ENCODE peak calls at places on chromosomes 12 and 14, in five cellular contexts. One of them, this sample, is unnamed.

GRCh38 chr12:80116735-80117134 is 17.4 kb downstream of the OTOGL start:
- DNase-seq in astrocyte: no peak
- DNase-seq in activated T-cell treated with anti-CD3 and anti-CD28 coated beads for 1 hour: no peak
- DNase-seq in T-cell: no peak
- DNase-seq in effector memory CD4-positive, alpha-beta T cell: no peak
- DNase-seq in this sample: no peak

GRCh38 chr12:120262852-120263724 is 2.4 kb downstream of the PXN start:
- DNase-seq in T-cell: no peak
- DNase-seq in effector memory CD4-positive, alpha-beta T cell: no peak
- DNase-seq in activated T-cell treated with anti-CD3 and anti-CD28 coated beads for 1 hour: no peak
- DNase-seq in astrocyte: no peak
- DNase-seq in this sample: no peak

GRCh38 chr12:1179128-1179527 is 188.1 kb downstream of the ERC1 start:
- DNase-seq in astrocyte: no peak
- DNase-seq in T-cell: no peak
- DNase-seq in activated T-cell treated with anti-CD3 and anti-CD28 coated beads for 1 hour: no peak
- DNase-seq in effector memory CD4-positive, alpha-beta T cell: no peak
- DNase-seq in this sample: no peak

GRCh38 chr12:42588981-42589464 is 523 bp downstream of the PRICKLE1 start:
- DNase-seq in astrocyte: no peak
- DNase-seq in T-cell: no peak
- DNase-seq in activated T-cell treated with anti-CD3 and anti-CD28 coated beads for 1 hour: no peak
- DNase-seq in effector memory CD4-positive, alpha-beta T cell: no peak
- DNase-seq in this sample: no peak

GRCh38 chr12:93740721-93741120 is 63.5 kb downstream of the CRADD start:
- DNase-seq in T-cell: no peak
- DNase-seq in astrocyte: no peak
- DNase-seq in activated T-cell treated with anti-CD3 and anti-CD28 coated beads for 1 hour: no peak
- DNase-seq in effector memory CD4-positive, alpha-beta T cell: no peak
- DNase-seq in this sample: peak; percentile 53

GRCh38 chr14:101118746-101119610 is 215.5 kb upstream of the RTL1 start:
- DNase-seq in effector memory CD4-positive, alpha-beta T cell: no peak
- DNase-seq in T-cell: no peak
- DNase-seq in activated T-cell treated with anti-CD3 and anti-CD28 coated beads for 1 hour: no peak
- DNase-seq in astrocyte: no peak
- DNase-seq in this sample: no peak

GRCh38 chr14:24673534-24674203 is 39.7 kb upstream of the GZMB start:
- DNase-seq in T-cell: peak; percentile 51
- DNase-seq in activated T-cell treated with anti-CD3 and anti-CD28 coated beads for 1 hour: no peak
- DNase-seq in astrocyte: no peak
- DNase-seq in effector memory CD4-positive, alpha-beta T cell: peak; percentile 55
- DNase-seq in this sample: peak; percentile 50

GRCh38 chr14:27366596-27366995 is 768.8 kb upstream of the NOVA1 start:
- DNase-seq in T-cell: no peak
- DNase-seq in astrocyte: peak; percentile 24
- DNase-seq in activated T-cell treated with anti-CD3 and anti-CD28 coated beads for 1 hour: no peak
- DNase-seq in effector memory CD4-positive, alpha-beta T cell: no peak
- DNase-seq in this sample: no peak

GRCh38 chr12:128930591-128930990 is 77.3 kb downstream of the GLT1D1 start:
- DNase-seq in astrocyte: no peak
- DNase-seq in effector memory CD4-positive, alpha-beta T cell: no peak
- DNase-seq in activated T-cell treated with anti-CD3 and anti-CD28 coated beads for 1 hour: no peak
- DNase-seq in T-cell: no peak
- DNase-seq in this sample: no peak

GRCh38 chr12:18436163-18436562 is 174.8 kb downstream of the PIK3C2G start:
- DNase-seq in activated T-cell treated with anti-CD3 and anti-CD28 coated beads for 1 hour: no peak
- DNase-seq in effector memory CD4-positive, alpha-beta T cell: no peak
- DNase-seq in astrocyte: peak; percentile 4
- DNase-seq in T-cell: no peak
- DNase-seq in this sample: no peak

GRCh38 chr12:7079826-7080125 is 12.5 kb downstream of the C1R start:
- DNase-seq in astrocyte: peak; percentile 40
- DNase-seq in activated T-cell treated with anti-CD3 and anti-CD28 coated beads for 1 hour: no peak
- DNase-seq in T-cell: no peak
- DNase-seq in effector memory CD4-positive, alpha-beta T cell: no peak
- DNase-seq in this sample: no peak

GRCh38 chr14:46580941-46581671 is 70.5 kb downstream of the RPL10L start:
- DNase-seq in T-cell: no peak
- DNase-seq in effector memory CD4-positive, alpha-beta T cell: no peak
- DNase-seq in astrocyte: peak; percentile 33
- DNase-seq in activated T-cell treated with anti-CD3 and anti-CD28 coated beads for 1 hour: no peak
- DNase-seq in this sample: peak; percentile 3

GRCh38 chr12:56437430-56438176 is 11.6 kb downstream of the TIMELESS start:
- DNase-seq in effector memory CD4-positive, alpha-beta T cell: no peak
- DNase-seq in astrocyte: no peak
- DNase-seq in T-cell: no peak
- DNase-seq in activated T-cell treated with anti-CD3 and anti-CD28 coated beads for 1 hour: no peak
- DNase-seq in this sample: no peak

GRCh38 chr12:32860182-32860581 is 36.4 kb downstream of the PKP2 start:
- DNase-seq in activated T-cell treated with anti-CD3 and anti-CD28 coated beads for 1 hour: no peak
- DNase-seq in T-cell: no peak
- DNase-seq in effector memory CD4-positive, alpha-beta T cell: no peak
- DNase-seq in astrocyte: peak; percentile 35
- DNase-seq in this sample: no peak

GRCh38 chr14:67964391-67964812 is 144.8 kb downstream of the RAD51B start:
- DNase-seq in effector memory CD4-positive, alpha-beta T cell: no peak
- DNase-seq in activated T-cell treated with anti-CD3 and anti-CD28 coated beads for 1 hour: no peak
- DNase-seq in astrocyte: no peak
- DNase-seq in T-cell: no peak
- DNase-seq in this sample: no peak

GRCh38 chr12:42981379-42981778 is 391.8 kb upstream of the PRICKLE1 start:
- DNase-seq in effector memory CD4-positive, alpha-beta T cell: no peak
- DNase-seq in astrocyte: peak; percentile 86
- DNase-seq in T-cell: no peak
- DNase-seq in activated T-cell treated with anti-CD3 and anti-CD28 coated beads for 1 hour: no peak
- DNase-seq in this sample: no peak

GRCh38 chr14:103984196-103984595 is 41.9 kb upstream of the RD3L start:
- DNase-seq in activated T-cell treated with anti-CD3 and anti-CD28 coated beads for 1 hour: no peak
- DNase-seq in T-cell: no peak
- DNase-seq in astrocyte: no peak
- DNase-seq in effector memory CD4-positive, alpha-beta T cell: no peak
- DNase-seq in this sample: no peak

GRCh38 chr14:68796418-68797101 is 3.7 kb upstream of the ZFP36L1 start:
- DNase-seq in T-cell: no peak
- DNase-seq in activated T-cell treated with anti-CD3 and anti-CD28 coated beads for 1 hour: no peak
- DNase-seq in astrocyte: no peak
- DNase-seq in effector memory CD4-positive, alpha-beta T cell: no peak
- DNase-seq in this sample: no peak

GRCh38 chr14:100670017-100670974 is 56.4 kb upstream of the DLK1 start:
- DNase-seq in activated T-cell treated with anti-CD3 and anti-CD28 coated beads for 1 hour: no peak
- DNase-seq in effector memory CD4-positive, alpha-beta T cell: no peak
- DNase-seq in T-cell: no peak
- DNase-seq in astrocyte: no peak
- DNase-seq in this sample: no peak

GRCh38 chr12:54358945-54359761 is 5.1 kb downstream of the GPR84 start:
- DNase-seq in astrocyte: peak; percentile 100
- DNase-seq in effector memory CD4-positive, alpha-beta T cell: peak; percentile 95
- DNase-seq in T-cell: peak; percentile 84
- DNase-seq in activated T-cell treated with anti-CD3 and anti-CD28 coated beads for 1 hour: peak; percentile 86
- DNase-seq in this sample: peak; percentile 61

GRCh38 chr12:103851127-103851526 is 10.1 kb upstream of the NT5DC3 start:
- DNase-seq in astrocyte: peak; percentile 72
- DNase-seq in activated T-cell treated with anti-CD3 and anti-CD28 coated beads for 1 hour: no peak
- DNase-seq in T-cell: no peak
- DNase-seq in effector memory CD4-positive, alpha-beta T cell: no peak
- DNase-seq in this sample: no peak

GRCh38 chr12:46049665-46050064 is 59.3 kb upstream of the SCAF11 start:
- DNase-seq in T-cell: no peak
- DNase-seq in effector memory CD4-positive, alpha-beta T cell: no peak
- DNase-seq in activated T-cell treated with anti-CD3 and anti-CD28 coated beads for 1 hour: no peak
- DNase-seq in astrocyte: no peak
- DNase-seq in this sample: no peak

GRCh38 chr12:113432976-113433375 is 10.8 kb downstream of the SDSL start:
- DNase-seq in effector memory CD4-positive, alpha-beta T cell: no peak
- DNase-seq in activated T-cell treated with anti-CD3 and anti-CD28 coated beads for 1 hour: no peak
- DNase-seq in T-cell: no peak
- DNase-seq in astrocyte: no peak
- DNase-seq in this sample: no peak

GRCh38 chr14:68401320-68401719 is 391.5 kb downstream of the ZFP36L1 start:
- DNase-seq in astrocyte: no peak
- DNase-seq in effector memory CD4-positive, alpha-beta T cell: no peak
- DNase-seq in T-cell: no peak
- DNase-seq in activated T-cell treated with anti-CD3 and anti-CD28 coated beads for 1 hour: no peak
- DNase-seq in this sample: no peak

GRCh38 chr12:131116437-131117117 is 162.9 kb downstream of the ADGRD1 start:
- DNase-seq in astrocyte: no peak
- DNase-seq in T-cell: no peak
- DNase-seq in effector memory CD4-positive, alpha-beta T cell: no peak
- DNase-seq in activated T-cell treated with anti-CD3 and anti-CD28 coated beads for 1 hour: no peak
- DNase-seq in this sample: no peak

GRCh38 chr12:82659343-82660207 is 27.1 kb upstream of the TMTC2 start:
- DNase-seq in activated T-cell treated with anti-CD3 and anti-CD28 coated beads for 1 hour: no peak
- DNase-seq in effector memory CD4-positive, alpha-beta T cell: no peak
- DNase-seq in astrocyte: peak; percentile 0
- DNase-seq in T-cell: no peak
- DNase-seq in this sample: no peak

GRCh38 chr12:22256076-22256475 is 78.4 kb downstream of the ST8SIA1 start:
- DNase-seq in effector memory CD4-positive, alpha-beta T cell: no peak
- DNase-seq in astrocyte: no peak
- DNase-seq in activated T-cell treated with anti-CD3 and anti-CD28 coated beads for 1 hour: no peak
- DNase-seq in T-cell: no peak
- DNase-seq in this sample: no peak

This sample was measured in KG1.